ENCODE peak calls at places on chromosomes 5 and 9, in seven cellular contexts. L is NAMALWA, W is left colon, P is lower lobe of right lung, I is iris pigment epithelial cell, K is GOT3, F is islet precursor cell. Y is an unnamed sample.

GRCh38 chr9:77647659-77648457 is at the start of gene GNA14:
- DNase-seq in P (no peak), L (no peak), W (peak), K (no peak), I (peak), F (peak), Y (no peak)

GRCh38 chr9:133892193-133892920 is 99.8 kb downstream of the VAV2 start:
- DNase-seq in I (no peak), L (no peak), K (no peak), P (no peak), F (no peak), W (peak), Y (no peak)

GRCh38 chr9:90864779-90865178 is 63.2 kb downstream of the SYK start:
- DNase-seq in L (no peak), F (no peak), K (no peak), I (no peak), P (no peak), W (no peak), Y (no peak)

GRCh38 chr5:167699434-167699833 is 592.0 kb upstream of the WWC1 start:
- DNase-seq in L (no peak), I (peak), P (no peak), F (peak), W (no peak), K (peak), Y (peak)

GRCh38 chr5:87231037-87231808 is 36.5 kb upstream of the RASA1 start:
- DNase-seq in W (no peak), F (no peak), I (peak), P (no peak), L (no peak), K (no peak), Y (no peak)

GRCh38 chr5:170353011-170353890 is 35.9 kb downstream of the KCNMB1 start:
- DNase-seq in P (no peak), W (no peak), L (no peak), I (no peak), K (no peak), F (peak), Y (no peak)

GRCh38 chr9:89606567-89607311 is 1.9 kb downstream of the GADD45G start:
- DNase-seq in L (peak), K (no peak), I (peak), P (peak), F (peak), W (peak), Y (peak)

GRCh38 chr9:106878081-106878837 is 15.3 kb downstream of the ZNF462 start:
- DNase-seq in F (no peak), K (no peak), I (no peak), W (no peak), P (no peak), L (no peak), Y (no peak)

GRCh38 chr5:169426674-169427250 is 125.8 kb upstream of the SLIT3 start:
- DNase-seq in K (no peak), P (no peak), F (no peak), W (no peak), I (no peak), L (no peak), Y (no peak)

GRCh38 chr9:42388146-42388690 is 204.8 kb downstream of the SPATA31A6 start:
- DNase-seq in K (no peak), L (no peak), F (no peak), I (no peak), P (no peak), W (no peak), Y (no peak)

GRCh38 chr9:100351508-100351907 is 1.2 kb downstream of the TEX10 start:
- DNase-seq in P (no peak), K (no peak), W (no peak), I (no peak), F (no peak), L (no peak), Y (no peak)